ENCODE peak calls at places on chromosomes 6 and 20, in four cellular contexts. M is CD8-positive, alpha-beta T cell; P is heart right ventricle; D is breast epithelium. J is an unnamed sample.

GRCh38 chr20:32271620-32272019 is 5.8 kb upstream of the KIF3B start:
- DNase-seq in P (no peak), D (no peak), M (no peak), J (no peak)

GRCh38 chr6:135504734-135505133 is 7.2 kb upstream of the AHI1 start:
- DNase-seq in D (no peak), M (no peak), P (no peak), J (no peak)

GRCh38 chr6:135109761-135110160 is 55.1 kb upstream of the HBS1L start:
- DNase-seq in D (no peak), P (no peak), M (no peak), J (no peak)

GRCh38 chr20:37436527-37436926 is 84.5 kb upstream of the NNAT start:
- DNase-seq in D (no peak), P (no peak), M (no peak), J (no peak)

GRCh38 chr6:3788408-3789017 is 37.0 kb upstream of the PXDC1 start:
- DNase-seq in D (no peak), P (no peak), M (no peak), J (no peak)

GRCh38 chr6:170132561-170132991 is 158.3 kb downstream of the DLL1 start:
- DNase-seq in M (no peak), P (no peak), D (no peak), J (no peak)

GRCh38 chr6:2021713-2022125 is 223.7 kb downstream of the GMDS start:
- DNase-seq in M (no peak), P (peak; percentile 61), D (peak; percentile 42), J (no peak)

GRCh38 chr6:157462956-157463742 is 82.2 kb downstream of the ZDHHC14 start:
- DNase-seq in D (no peak), P (no peak), M (no peak), J (no peak)

GRCh38 chr20:35556871-35557270 is 15.0 kb downstream of the ERGIC3 start:
- DNase-seq in P (no peak), D (no peak), M (no peak), J (no peak)

GRCh38 chr6:101722481-101722880 is 329.0 kb downstream of the GRIK2 start:
- DNase-seq in P (no peak), D (no peak), M (no peak), J (no peak)

GRCh38 chr20:46034039-46034438 is 5.0 kb downstream of the SLC12A5 start:
- DNase-seq in P (no peak), D (no peak), M (no peak), J (no peak)

GRCh38 chr20:34526466-34526865 is 10.2 kb downstream of the DYNLRB1 start:
- DNase-seq in P (no peak), D (no peak), M (no peak), J (no peak)

GRCh38 chr20:34525709-34526416 is 9.6 kb downstream of the DYNLRB1 start:
- DNase-seq in D (peak; percentile 95), M (no peak), P (peak; percentile 48), J (no peak)

GRCh38 chr20:34524426-34524825 is 8.2 kb downstream of the DYNLRB1 start:
- DNase-seq in M (no peak), D (no peak), P (no peak), J (no peak)

GRCh38 chr20:34527016-34527415 is 10.8 kb downstream of the DYNLRB1 start:
- DNase-seq in M (no peak), D (no peak), P (no peak), J (no peak)

GRCh38 chr20:34525342-34525708 is 9.1 kb downstream of the DYNLRB1 start:
- DNase-seq in P (no peak), D (no peak), M (no peak), J (no peak)
- H3K4me3 ChIP-seq in P (no peak overlapping the region), D (peak overlapping the region; percentile 41), M (no peak overlapping the region), J (no peak overlapping the region)

GRCh38 chr6:111909238-111909637 is 36.0 kb upstream of the FYN start:
- DNase-seq in M (no peak), P (no peak), D (no peak), J (no peak)
- H3K4me3 ChIP-seq in M (no peak overlapping the region), P (no peak overlapping the region), D (no peak overlapping the region), J (no peak overlapping the region)

GRCh38 chr20:58179432-58180099 is 48.9 kb downstream of the ANKRD60 start:
- DNase-seq in D (no peak), P (peak; percentile 16), M (peak; percentile 74), J (no peak)

GRCh38 chr20:58182521-58183140 is 45.8 kb downstream of the ANKRD60 start:
- DNase-seq in M (no peak), P (no peak), D (no peak), J (no peak)

GRCh38 chr20:58177799-58178198 is 50.7 kb downstream of the ANKRD60 start:
- DNase-seq in M (no peak), P (no peak), D (no peak), J (no peak)

GRCh38 chr20:58175836-58176235 is 52.6 kb downstream of the ANKRD60 start:
- DNase-seq in D (no peak), P (no peak), M (no peak), J (no peak)

DNA sequence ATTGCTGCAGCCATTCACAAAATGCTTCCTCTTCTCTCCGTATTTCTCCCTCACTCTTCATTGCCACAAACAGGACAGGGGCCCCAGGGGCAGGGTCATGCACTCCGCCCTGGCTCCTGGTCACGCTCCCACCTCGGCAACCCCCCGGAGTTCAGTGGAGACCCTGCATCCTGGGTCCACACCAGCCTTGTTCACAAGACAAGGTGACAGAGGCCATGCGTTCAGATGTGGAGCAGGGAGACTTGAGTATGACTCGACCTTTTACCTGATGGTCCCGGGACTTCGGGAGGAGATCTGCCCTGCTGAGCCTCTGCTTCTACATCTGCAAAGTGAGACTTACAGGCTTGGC is 49.4 kb downstream of the ANKRD60 start:
- DNase-seq in M (no peak), P (no peak), D (no peak), J (no peak)
- H3K4me3 ChIP-seq in M (peak overlapping the region; percentile 48), P (peak overlapping the region; percentile 32), D (peak overlapping the region; percentile 59), J (no peak overlapping the region)

GRCh38 chr6:97705568-97705967 is 422.6 kb upstream of the MMS22L start:
- DNase-seq in M (no peak), P (no peak), D (no peak), J (no peak)
- H3K4me3 ChIP-seq in M (no peak overlapping the region), P (no peak overlapping the region), D (no peak overlapping the region), J (no peak overlapping the region)

GRCh38 chr6:26187292-26187691 is 100.1 kb downstream of the HFE start:
- DNase-seq in D (no peak), M (no peak), P (no peak), J (no peak)
- H3K4me3 ChIP-seq in D (no peak overlapping the region), M (no peak overlapping the region), P (no peak overlapping the region), J (no peak overlapping the region)